ENCODE peak calls at places on chromosomes 3 and 15, in four cellular contexts. M, N, E and I are unnamed samples.

GRCh38 chr3:111737712-111738097 is 121.4 kb upstream of the PHLDB2 start:
- DNase-seq in M (no peak), N (no peak), E (no peak), I (peak)

GRCh38 chr3:16079519-16079918 is 95.0 kb upstream of the GALNT15 start:
- DNase-seq in M (no peak), N (no peak), E (no peak), I (no peak)

GRCh38 chr15:98823012-98823458 is 174.7 kb downstream of the IGF1R start:
- DNase-seq in M (no peak), N (no peak), E (peak), I (peak)

GRCh38 chr3:88311826-88312225 is 162.1 kb downstream of the C3orf38 start:
- DNase-seq in M (no peak), N (no peak), E (no peak), I (no peak)

GRCh38 chr3:43394071-43394501 is 107.7 kb downstream of the SNRK start:
- DNase-seq in M (no peak), N (no peak), E (no peak), I (no peak)

GRCh38 chr3:186108106-186108940 is 566 bp downstream of the ETV5 start:
- DNase-seq in M (no peak), N (no peak), E (peak), I (peak)

GRCh38 chr15:78276032-78276943 is 11.9 kb downstream of the DNAJA4 start:
- DNase-seq in M (no peak), N (no peak), E (no peak), I (no peak)

GRCh38 chr3:98371853-98372252 is 18.2 kb downstream of the OR5K4 start:
- DNase-seq in M (no peak), N (no peak), E (no peak), I (no peak)

GRCh38 chr3:79264892-79265291 is 502.9 kb downstream of the ROBO1 start:
- DNase-seq in M (no peak), N (no peak), E (no peak), I (no peak)

GRCh38 chr3:173617490-173617889 is 219.9 kb downstream of the NLGN1 start:
- DNase-seq in M (peak), N (no peak), E (no peak), I (no peak)

GRCh38 chr3:187858086-187858485 is 112.8 kb upstream of the BCL6 start:
- DNase-seq in M (no peak), N (no peak), E (no peak), I (no peak)

GRCh38 chr15:70260096-70260495 is 162.4 kb upstream of the TLE3 start:
- DNase-seq in M (no peak), N (no peak), E (no peak), I (no peak)

GRCh38 chr15:93036922-93037321 is 52.1 kb downstream of the RGMA start:
- DNase-seq in M (no peak), N (no peak), E (no peak), I (no peak)